ENCODE peak calls at places on chromosomes 4 and X, in seven cellular contexts. N is endothelial cell, O is ovary, H is type B pancreatic cell, F is left lung, I is GM12865, L is WTC11. D is an unnamed sample.

GRCh38 chr4:54100607-54101189 is 735 bp downstream of the GSX2 start:
- DNase-seq in N (no peak), O (no peak), H (no peak), F (no peak), I (no peak), L (no peak), D (no peak)

GRCh38 chrX:71941145-71941544 is 30.5 kb downstream of the NHSL2 start:
- DNase-seq in N (no peak), O (no peak), H (no peak), F (no peak), I (no peak), L (no peak), D (no peak)

GRCh38 chr4:168871686-168872085 is 138.4 kb downstream of the CBR4 start:
- DNase-seq in N (no peak), O (no peak), H (no peak), F (no peak), I (no peak), L (no peak), D (no peak)

GRCh38 chr4:143351149-143351691 is 14.5 kb downstream of the GAB1 start:
- DNase-seq in N (no peak), O (no peak), H (no peak), F (no peak), I (no peak), L (no peak), D (no peak)

GRCh38 chr4:139873111-139873866 is 207.7 kb downstream of the MGST2 start:
- DNase-seq in N (no peak), O (no peak), H (no peak), F (peak), I (no peak), L (no peak), D (no peak)

GRCh38 chrX:22652596-22652995 is 347.2 kb upstream of the DDX53 start:
- DNase-seq in N (no peak), O (no peak), H (no peak), F (no peak), I (no peak), L (peak), D (no peak)

GRCh38 chrX:71160475-71160874 is 15.8 kb downstream of the NLGN3 start:
- DNase-seq in N (no peak), O (no peak), H (no peak), F (no peak), I (no peak), L (no peak), D (no peak)

GRCh38 chr4:172134536-172134935 is 321.3 kb downstream of the GALNTL6 start:
- DNase-seq in N (no peak), O (no peak), H (no peak), F (no peak), I (no peak), L (no peak), D (no peak)

GRCh38 chrX:39689374-39690104 is 408.2 kb downstream of the BCOR start:
- DNase-seq in N (peak), O (no peak), H (no peak), F (no peak), I (no peak), L (no peak), D (peak)

GRCh38 chrX:66018585-66019309 is 21.1 kb downstream of the VSIG4 start:
- DNase-seq in N (no peak), O (no peak), H (no peak), F (no peak), I (no peak), L (no peak), D (no peak)
- TF ChIP-seq CTCF in N (no peak), O (no peak), H (no peak), F (no peak), I (no peak), L (no peak), D (no peak)

GRCh38 chr4:77082886-77083608 is 7.3 kb upstream of the CCNI start:
- DNase-seq in N (no peak), O (no peak), H (no peak), F (no peak), I (no peak), L (no peak), D (no peak)
- TF ChIP-seq CTCF in N (no peak), O (no peak), H (no peak), F (no peak), I (no peak), L (no peak), D (no peak)

DNA sequence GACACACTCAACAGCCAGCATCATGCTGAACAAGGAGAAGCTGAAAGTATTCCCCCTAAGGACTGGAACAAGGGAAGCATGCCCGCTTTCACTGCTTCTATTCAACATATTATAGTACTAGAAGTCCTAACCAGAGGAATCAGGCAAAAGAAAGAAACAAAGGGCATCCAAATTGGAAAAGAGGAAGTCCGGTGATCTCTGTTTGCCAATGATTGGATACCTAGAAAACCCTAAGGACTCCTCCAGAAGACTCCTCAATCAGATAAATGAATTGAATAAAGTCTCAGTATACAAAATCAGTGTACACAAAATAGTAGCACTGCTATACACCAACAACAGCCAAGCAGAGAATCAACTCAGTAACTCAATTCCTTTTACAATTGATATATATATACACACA is 44.8 kb downstream of the ARFIP1 start:
- DNase-seq in N (no peak), O (no peak), H (no peak), F (no peak), I (no peak), L (no peak), D (no peak)
- TF ChIP-seq CTCF in N (no peak), O (no peak), H (no peak), F (no peak), I (no peak), L (no peak), D (no peak)

GRCh38 chr4:179867300-179867878 is 2375.8 kb upstream of the TENM3 start:
- DNase-seq in N (peak), O (no peak), H (no peak), F (peak), I (peak), L (peak), D (no peak)
- TF ChIP-seq CTCF in N (peak), O (no peak), H (peak), F (peak), I (peak), L (peak), D (peak)

DNA sequence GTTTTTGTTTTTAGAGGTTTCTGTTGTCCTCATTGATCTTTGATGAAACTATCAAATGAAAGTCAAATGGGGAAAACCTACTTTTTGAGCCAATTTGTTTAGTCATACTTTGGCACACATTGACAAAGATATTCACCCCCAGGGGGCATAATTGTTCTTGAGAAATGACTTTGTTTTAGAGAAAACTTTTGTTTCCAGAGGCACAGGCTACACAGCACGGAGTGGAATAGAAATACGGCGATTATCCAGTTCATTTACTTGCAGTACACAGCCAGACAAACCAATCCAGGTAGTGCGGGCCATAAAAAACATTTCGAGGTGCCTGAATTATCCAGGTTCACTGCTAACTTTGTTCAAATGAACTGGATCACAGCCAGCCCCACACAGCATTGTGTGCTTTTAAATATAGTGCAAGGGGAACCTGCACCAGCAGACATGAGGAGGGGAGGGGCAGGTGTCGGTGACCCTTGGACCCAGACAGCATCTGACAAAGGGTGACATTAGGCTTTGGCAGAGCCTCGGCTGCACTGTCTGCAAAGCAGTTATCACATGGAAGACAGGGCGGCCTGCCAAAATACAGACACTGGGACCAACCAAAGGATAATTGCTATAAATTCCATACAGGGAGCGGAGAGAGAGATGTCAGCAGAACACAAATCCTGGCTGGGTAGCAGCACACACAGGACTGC is 179.6 kb upstream of the NOCT start:
- DNase-seq in N (no peak), O (no peak), H (no peak), F (no peak), I (peak), L (no peak), D (no peak)
- TF ChIP-seq CTCF in N (no peak), O (no peak), H (no peak), F (no peak), I (no peak), L (no peak), D (no peak)

DNA sequence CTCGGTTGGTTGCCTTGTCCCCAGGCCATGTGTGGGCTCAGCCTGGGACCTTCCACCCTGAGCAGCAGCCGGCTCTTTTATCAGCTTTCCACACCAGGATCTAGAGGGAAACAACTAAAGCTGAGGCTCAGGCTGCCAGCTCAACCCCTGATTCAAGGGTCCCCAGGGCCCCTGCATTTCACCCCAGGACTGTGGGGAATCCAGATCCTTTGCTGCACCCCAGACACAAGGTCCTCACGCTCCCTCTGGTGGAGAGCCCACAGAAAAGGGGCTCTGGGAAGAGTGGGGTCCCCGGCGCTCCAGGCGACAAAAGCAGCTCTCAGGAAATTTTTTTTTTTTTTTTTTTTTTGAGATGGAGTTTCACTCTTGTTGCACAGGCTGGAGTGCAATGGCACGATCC is 64.3 kb downstream of the ZFYVE28 start:
- DNase-seq in N (no peak), O (peak), H (peak), F (no peak), I (no peak), L (peak), D (no peak)
- TF ChIP-seq CTCF in N (no peak), O (no peak), H (peak), F (no peak), I (peak), L (no peak), D (no peak)

DNA sequence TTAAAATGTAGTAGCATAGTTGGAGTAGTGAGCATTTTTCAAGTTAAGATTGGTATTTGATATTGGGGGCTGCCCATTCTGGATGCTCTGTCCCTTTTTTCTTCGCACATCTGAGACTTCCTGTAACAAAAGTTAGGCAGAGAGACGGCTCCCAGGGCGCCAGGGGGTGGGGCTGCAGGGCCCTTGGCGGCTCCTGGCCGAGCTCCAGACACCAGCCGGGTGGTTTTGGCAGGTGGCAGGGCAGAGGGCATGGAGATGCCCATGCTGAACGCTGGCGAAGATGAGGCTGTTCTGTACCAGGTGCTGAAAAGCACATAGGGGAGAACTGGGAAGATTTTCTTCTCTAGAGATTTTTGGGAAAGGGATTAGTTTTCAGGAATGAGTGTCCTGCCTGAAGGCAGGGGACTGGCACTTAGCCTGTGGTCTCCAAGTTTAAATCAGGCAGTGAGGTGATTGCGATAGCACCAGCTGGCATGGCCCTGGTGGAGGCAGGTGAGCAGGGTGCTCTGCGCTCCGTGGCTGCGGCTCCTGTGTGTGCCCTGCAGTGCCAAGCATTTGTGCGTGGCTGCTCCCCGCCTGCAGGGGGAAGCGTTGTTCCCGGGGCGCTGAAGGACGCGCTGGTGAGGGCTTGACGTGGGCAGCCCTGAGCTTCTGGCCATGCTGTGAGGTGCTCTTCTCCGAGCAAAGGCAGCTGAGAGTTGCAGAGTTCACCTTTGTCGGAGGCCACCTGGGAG is 23.6 kb upstream of the HGFAC start:
- DNase-seq in N (no peak), O (peak), H (no peak), F (no peak), I (no peak), L (peak), D (no peak)
- TF ChIP-seq CTCF in N (no peak), O (no peak), H (no peak), F (no peak), I (no peak), L (peak), D (no peak)

GRCh38 chr4:74613266-74613665 is 168.3 kb downstream of the AREG start:
- DNase-seq in N (no peak), O (no peak), H (no peak), F (no peak), I (no peak), L (no peak), D (no peak)

GRCh38 chr4:74615411-74615810 is 170.5 kb downstream of the AREG start:
- DNase-seq in N (no peak), O (no peak), H (no peak), F (no peak), I (no peak), L (no peak), D (no peak)

GRCh38 chr4:74612837-74613236 is 167.9 kb downstream of the AREG start:
- DNase-seq in N (no peak), O (no peak), H (no peak), F (no peak), I (no peak), L (no peak), D (no peak)

GRCh38 chr4:74608151-74608949 is 163.4 kb downstream of the AREG start:
- DNase-seq in N (no peak), O (no peak), H (no peak), F (no peak), I (no peak), L (no peak), D (no peak)

GRCh38 chr4:74610491-74610890 is 165.6 kb downstream of the AREG start:
- DNase-seq in N (no peak), O (no peak), H (no peak), F (no peak), I (no peak), L (no peak), D (no peak)
- TF ChIP-seq CTCF in N (no peak), O (no peak), H (no peak), F (no peak), I (no peak), L (no peak), D (no peak)

GRCh38 chr4:188971125-188971524 is 831.9 kb downstream of the TRIML1 start:
- DNase-seq in N (no peak), O (no peak), H (no peak), F (no peak), I (no peak), L (no peak), D (no peak)
- TF ChIP-seq CTCF in N (no peak), O (no peak), H (peak), F (no peak), I (no peak), L (no peak), D (no peak)

GRCh38 chr4:164695650-164696049 is 58.3 kb upstream of the SMIM31 start:
- DNase-seq in N (no peak), O (no peak), H (no peak), F (no peak), I (no peak), L (no peak), D (no peak)

GRCh38 chr4:164701665-164702064 is 52.3 kb upstream of the SMIM31 start:
- DNase-seq in N (no peak), O (no peak), H (no peak), F (no peak), I (peak), L (no peak), D (no peak)

DNA sequence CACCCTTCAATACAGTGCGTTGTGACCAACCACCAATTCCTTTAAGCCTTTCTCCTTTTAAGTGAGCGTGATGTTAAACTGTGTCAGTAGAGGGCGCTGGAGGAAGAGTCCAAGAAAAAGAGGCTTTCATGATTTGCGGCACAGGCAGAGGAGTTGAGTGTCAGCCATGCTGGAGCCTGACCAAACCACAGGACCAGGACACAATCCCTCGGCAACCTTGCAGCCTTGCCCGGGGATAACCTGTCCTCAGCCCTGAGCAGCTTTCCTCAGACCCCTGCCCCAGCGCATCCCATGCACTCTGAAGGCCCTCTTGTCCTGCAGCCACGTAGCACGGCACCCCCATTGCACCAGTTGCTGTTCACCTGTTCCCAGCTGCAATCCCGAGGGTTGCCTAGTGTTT is 53.5 kb upstream of the SMIM31 start:
- DNase-seq in N (peak), O (no peak), H (no peak), F (no peak), I (peak), L (peak), D (no peak)
- TF ChIP-seq CTCF in N (peak), O (no peak), H (peak), F (no peak), I (peak), L (peak), D (peak)

D was measured in mesothelial cell of epicardium.